ENCODE peak calls at places on chromosomes 5 and 9, in five cellular contexts. U is GM23338, I is HepG2, H is transverse colon, E is spleen. R is an unnamed sample.

GRCh38 chr5:150624334-150625163 is 15.9 kb upstream of the SYNPO start:
- DNase-seq in U (peak; percentile 71), H (peak; percentile 59), I (no peak), E (no peak), R (no peak)

GRCh38 chr5:65812648-65813047 is 90.6 kb downstream of the NLN start:
- DNase-seq in H (peak; percentile 75), E (no peak), I (no peak), U (no peak), R (no peak)

GRCh38 chr9:108484468-108484867 is 371.3 kb downstream of the ACTL7B start:
- DNase-seq in U (no peak), I (no peak), H (no peak), E (no peak), R (no peak)

GRCh38 chr5:158414780-158415179 is 555.8 kb upstream of the CLINT1 start:
- DNase-seq in E (no peak), U (no peak), I (no peak), H (no peak), R (no peak)

GRCh38 chr5:125412051-125412560 is 665.7 kb upstream of the ZNF608 start:
- DNase-seq in I (no peak), H (peak; percentile 36), E (no peak), U (peak; percentile 61), R (no peak)

GRCh38 chr9:128203842-128204551 is 818 bp downstream of the DNM1 start:
- DNase-seq in I (no peak), E (no peak), H (no peak), U (peak; percentile 74), R (no peak)

GRCh38 chr5:80246995-80247729 is 8.7 kb downstream of the SERINC5 start:
- DNase-seq in H (peak; percentile 73), E (no peak), U (peak; percentile 81), I (peak; percentile 73), R (no peak)

GRCh38 chr9:19498015-19498414 is 89.2 kb downstream of the ACER2 start:
- DNase-seq in U (no peak), H (no peak), I (no peak), E (no peak), R (peak; percentile 0)

GRCh38 chr5:16552666-16553343 is 64.0 kb downstream of the RETREG1 start:
- DNase-seq in E (no peak), I (peak; percentile 54), U (peak; percentile 93), H (peak; percentile 87), R (no peak)

GRCh38 chr5:159106569-159107282 is 7.0 kb upstream of the EBF1 start:
- DNase-seq in H (peak; percentile 74), I (peak; percentile 24), E (peak; percentile 93), U (peak; percentile 92), R (no peak)

GRCh38 chr5:151106073-151106472 is 25.2 kb upstream of the TNIP1 start:
- DNase-seq in E (peak; percentile 41), U (no peak), I (no peak), H (no peak), R (no peak)

GRCh38 chr9:13369426-13369825 is 89.9 kb upstream of the MPDZ start:
- DNase-seq in H (no peak), U (peak; percentile 38), I (no peak), E (no peak), R (no peak)

GRCh38 chr9:777978-778377 is 63.5 kb upstream of the DMRT1 start:
- DNase-seq in U (no peak), E (no peak), I (no peak), H (no peak), R (no peak)

GRCh38 chr9:4489919-4490704 is at the start of gene SLC1A1:
- DNase-seq in I (no peak), E (no peak), H (peak; percentile 76), U (peak; percentile 84), R (peak; percentile 93)

GRCh38 chr5:180289433-180289832 is 2.5 kb downstream of the MAPK9 start:
- DNase-seq in E (no peak), H (peak; percentile 49), I (no peak), U (peak; percentile 35), R (no peak)

GRCh38 chr5:97383996-97384395 is 200.9 kb upstream of the RIOK2 start:
- DNase-seq in E (no peak), H (no peak), I (no peak), U (no peak), R (no peak)

GRCh38 chr9:8037745-8038144 is 238.2 kb upstream of the DMAC1 start:
- DNase-seq in E (no peak), H (no peak), U (no peak), I (no peak), R (no peak)

GRCh38 chr5:132566657-132567056 is 9.9 kb downstream of the RAD50 start:
- DNase-seq in I (no peak), E (no peak), U (no peak), H (no peak), R (no peak)

GRCh38 chr9:93931905-93932304 is 23.2 kb downstream of the BARX1 start:
- DNase-seq in H (no peak), U (no peak), I (no peak), E (no peak), R (no peak)

GRCh38 chr9:134693011-134693410 is 51.4 kb downstream of the COL5A1 start:
- DNase-seq in H (no peak), E (no peak), U (no peak), I (no peak), R (no peak)

GRCh38 chr9:95937131-95937530 is 61.6 kb downstream of the ERCC6L2 start:
- DNase-seq in I (no peak), E (no peak), U (no peak), H (no peak), R (no peak)

GRCh38 chr9:79617395-79617794 is 45.6 kb downstream of the TLE4 start:
- DNase-seq in U (no peak), I (no peak), H (peak; percentile 52), E (no peak), R (no peak)

GRCh38 chr9:33633621-33634020 is 109.6 kb downstream of the ANKRD18B start:
- DNase-seq in I (no peak), U (no peak), H (no peak), E (no peak), R (no peak)

GRCh38 chr5:138351056-138351455 is 1.4 kb upstream of the KDM3B start:
- DNase-seq in H (no peak), I (no peak), U (no peak), E (no peak), R (no peak)

GRCh38 chr5:93425102-93425501 is 155.9 kb downstream of the NR2F1-AS1 start:
- DNase-seq in U (no peak), E (no peak), H (no peak), I (no peak), R (no peak)

GRCh38 chr9:113598883-113599282 is 135.4 kb downstream of the RGS3 start:
- DNase-seq in I (no peak), E (peak; percentile 37), H (no peak), U (no peak), R (no peak)

GRCh38 chr9:35683323-35683722 is 6.4 kb downstream of the TPM2 start:
- DNase-seq in U (no peak), E (peak; percentile 6), I (no peak), H (no peak), R (no peak)

GRCh38 chr9:31590091-31590490 is 794.4 kb upstream of the ACO1 start:
- DNase-seq in I (no peak), E (no peak), H (no peak), U (no peak), R (no peak)

GRCh38 chr5:93532370-93532769 is 48.6 kb downstream of the NR2F1-AS1 start:
- DNase-seq in H (peak; percentile 47), E (no peak), I (peak; percentile 2), U (peak; percentile 3), R (peak; percentile 94)

GRCh38 chr9:108634164-108634563 is 221.6 kb downstream of the ACTL7B start:
- DNase-seq in U (no peak), H (peak; percentile 57), I (no peak), E (no peak), R (no peak)

GRCh38 chr9:121862973-121863372 is 211.5 kb downstream of the DAB2IP start:
- DNase-seq in I (no peak), H (no peak), E (no peak), U (peak; percentile 23), R (no peak)

GRCh38 chr5:5683174-5683573 is 260.7 kb downstream of the ICE1 start:
- DNase-seq in E (no peak), I (no peak), H (no peak), U (no peak), R (peak; percentile 72)

DNA sequence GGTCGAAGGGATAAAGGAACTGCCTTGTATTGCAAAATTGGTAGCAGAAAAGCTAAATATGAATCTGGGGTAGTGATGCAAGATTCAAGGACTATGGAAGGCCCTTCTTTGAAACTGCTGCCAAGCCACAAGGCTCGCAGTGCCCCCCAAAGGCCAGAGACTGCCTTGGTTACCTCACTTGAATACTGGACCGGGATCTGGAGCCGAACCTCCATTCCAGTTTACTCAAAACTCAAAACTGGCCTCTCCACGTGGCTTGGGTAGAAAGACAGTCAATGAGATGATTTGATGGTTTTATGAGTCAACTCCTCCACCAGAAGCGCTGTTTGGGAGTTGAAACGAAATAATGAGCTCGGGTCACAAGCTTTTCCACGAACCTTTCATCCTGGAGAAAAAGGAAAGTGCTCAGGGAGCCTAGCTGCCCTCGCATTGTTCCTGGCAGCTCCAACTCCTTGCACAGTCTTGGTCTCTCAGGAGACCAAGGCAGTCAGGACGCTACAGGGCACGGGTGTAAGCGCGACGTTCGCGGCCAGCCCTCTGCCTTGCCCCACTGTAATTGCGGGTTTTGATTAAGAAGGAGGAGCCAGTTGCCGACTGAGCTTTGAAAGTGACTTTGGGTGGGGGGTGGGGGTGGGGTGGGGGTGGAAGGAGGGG is 2.8 kb downstream of the ST8SIA4 start:
- DNase-seq in I (no peak), E (peak; percentile 88), H (peak; percentile 46), U (peak; percentile 57), R (no peak)
- TF ChIP-seq POLR2AphosphoS5 in I (no peak), E (peak; percentile 8), H (no peak), U (no peak), R (no peak)

DNA sequence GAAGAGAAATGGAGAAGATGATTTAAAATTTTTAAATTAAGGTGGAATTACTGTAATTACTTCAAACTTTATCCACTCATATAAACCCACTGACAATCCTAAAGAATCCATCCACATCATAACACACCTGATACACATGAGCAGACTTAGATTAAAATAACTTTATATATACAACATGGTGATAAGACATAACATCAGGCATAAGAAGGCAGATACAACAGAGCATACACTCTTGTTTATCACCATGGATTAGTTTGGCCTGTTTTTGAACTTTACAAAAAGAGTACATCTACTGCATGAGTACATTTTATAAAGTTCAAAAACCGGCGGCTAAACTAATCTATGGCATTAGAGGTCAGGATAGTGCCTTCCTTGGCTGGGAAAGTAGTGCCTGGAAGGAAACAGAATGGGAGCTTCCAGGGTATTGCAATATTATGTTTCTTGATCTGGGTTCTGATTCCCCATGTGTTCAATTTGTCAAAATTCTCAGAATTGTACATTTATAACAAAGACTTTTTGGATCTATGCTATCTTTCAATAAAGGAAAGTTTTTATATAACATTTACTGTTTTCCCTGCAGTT is 15.1 kb downstream of the RICTOR start:
- DNase-seq in H (no peak), E (no peak), I (no peak), U (no peak), R (no peak)
- H3K4me1 ChIP-seq in H (peaks cover 13% of the 10 kb centered on the region), E (peaks cover 39% of the 10 kb centered on the region), I (peaks cover 30% of the 10 kb centered on the region), U (peaks cover 20% of the 10 kb centered on the region), R (peaks cover 49% of the 10 kb centered on the region)

DNA sequence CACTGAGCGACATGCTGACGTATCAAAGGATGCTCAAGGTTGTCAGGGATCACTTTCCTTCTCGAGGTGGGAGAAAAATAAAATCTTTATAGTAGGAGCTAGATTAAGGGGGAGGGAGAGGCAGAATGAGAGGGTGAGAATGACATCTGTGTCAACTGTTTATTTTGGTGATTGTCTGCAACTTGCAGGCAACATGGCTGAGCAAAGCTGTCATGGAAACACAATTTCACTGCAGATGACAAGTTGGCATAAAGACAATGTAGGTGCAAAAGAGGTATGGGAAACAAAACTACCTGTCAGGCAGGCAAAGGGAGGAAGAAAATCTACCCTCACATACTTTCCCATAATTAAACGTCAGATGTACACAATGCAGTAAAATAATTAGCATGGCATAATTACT is 167.4 kb downstream of the SLIT3 start:
- DNase-seq in U (no peak), E (no peak), I (no peak), H (no peak), R (no peak)
- TF ChIP-seq POLR2AphosphoS5 in U (no peak), E (no peak), I (no peak), H (no peak), R (no peak)

GRCh38 chr9:131860430-131860829 is 120.6 kb upstream of the RAPGEF1 start:
- DNase-seq in E (no peak), U (no peak), H (no peak), I (no peak), R (no peak)
- H3K4me1 ChIP-seq in E (no peaks in the 10 kb centered on the region), U (peaks cover 5% of the 10 kb centered on the region), H (no peaks in the 10 kb centered on the region), I (no peaks in the 10 kb centered on the region), R (no peaks in the 10 kb centered on the region)